ENCODE peak calls at places on chromosomes 1 and 21, in ten cellular contexts. A, M, X, G, F, W, D, Q, C and B are unnamed samples. For H3K4me1, the result is how much of the 10 kb centered on the place peaks cover.

GRCh38 chr1:97379387-97380075 is 541.3 kb downstream of the DPYD start:
- DNase-seq in A (no peak), M (no peak), X (peak), G (no peak), F (no peak), W (no peak), D (no peak), Q (no peak), C (no peak), B (no peak)

GRCh38 chr1:3868464-3869006 is 11.3 kb downstream of the DFFB start:
- DNase-seq in A (no peak), M (no peak), X (no peak), G (no peak), F (no peak), W (no peak), D (no peak), Q (no peak), C (no peak), B (no peak)

GRCh38 chr1:13228343-13228781 is 2.4 kb upstream of the PRAMEF18 start:
- DNase-seq in A (no peak), M (no peak), X (no peak), G (peak), F (peak), W (peak), D (peak), Q (peak), C (peak), B (peak)

GRCh38 chr21:36966846-36967657 is 583 bp upstream of the HLCS start:
- DNase-seq in A (no peak), M (no peak), X (no peak), G (peak), F (no peak), W (no peak), D (peak), Q (no peak), C (peak), B (no peak)

GRCh38 chr1:157363660-157364140 is 188.6 kb downstream of the FCRL5 start:
- DNase-seq in A (no peak), M (no peak), X (peak), G (peak), F (no peak), W (peak), D (no peak), Q (peak), C (peak), B (no peak)

GRCh38 chr21:17900281-17900989 is 81.3 kb upstream of the C21orf91 start:
- DNase-seq in A (no peak), M (no peak), X (no peak), G (peak), F (peak), W (no peak), D (no peak), Q (no peak), C (no peak), B (no peak)

GRCh38 chr1:153567621-153568366 is 2.1 kb upstream of the S100A2 start:
- DNase-seq in A (no peak), M (no peak), X (peak), G (no peak), F (no peak), W (peak), D (no peak), Q (no peak), C (no peak), B (no peak)

GRCh38 chr1:30505853-30506784 is 217.3 kb downstream of the MATN1 start:
- DNase-seq in A (no peak), M (no peak), X (no peak), G (no peak), F (no peak), W (no peak), D (no peak), Q (peak), C (no peak), B (no peak)

GRCh38 chr1:12188115-12188514 is 21.3 kb downstream of the TNFRSF1B start:
- DNase-seq in A (no peak), M (no peak), X (peak), G (no peak), F (no peak), W (no peak), D (no peak), Q (no peak), C (no peak), B (no peak)

GRCh38 chr1:161201828-161202712 is at the start of gene NDUFS2:
- DNase-seq in A (peak), M (peak), X (peak), G (peak), F (peak), W (peak), D (peak), Q (peak), C (peak), B (peak)

GRCh38 chr21:41508415-41509205 is 652 bp upstream of the TMPRSS2 start:
- DNase-seq in A (peak), M (no peak), X (no peak), G (no peak), F (no peak), W (no peak), D (peak), Q (no peak), C (no peak), B (no peak)

GRCh38 chr1:198168180-198168579 is 11.4 kb downstream of the NEK7 start:
- DNase-seq in A (no peak), M (no peak), X (peak), G (no peak), F (no peak), W (no peak), D (no peak), Q (no peak), C (no peak), B (no peak)

GRCh38 chr1:206508956-206509355 is 1.6 kb downstream of the RASSF5 start:
- DNase-seq in A (peak), M (no peak), X (peak), G (no peak), F (no peak), W (no peak), D (peak), Q (peak), C (peak), B (peak)

GRCh38 chr21:31509108-31510017 is 150.1 kb upstream of the SOD1 start:
- DNase-seq in A (no peak), M (no peak), X (no peak), G (no peak), F (no peak), W (peak), D (no peak), Q (no peak), C (peak), B (no peak)

GRCh38 chr1:244010191-244010590 is 40.9 kb upstream of the ZBTB18 start:
- DNase-seq in A (no peak), M (no peak), X (peak), G (no peak), F (no peak), W (peak), D (no peak), Q (no peak), C (no peak), B (no peak)

GRCh38 chr1:185016880-185017279 is 28.5 kb upstream of the RNF2 start:
- DNase-seq in A (no peak), M (no peak), X (peak), G (no peak), F (no peak), W (peak), D (no peak), Q (no peak), C (no peak), B (no peak)

GRCh38 chr1:87463917-87464565 is 135.4 kb downstream of the LMO4 start:
- DNase-seq in A (no peak), M (no peak), X (no peak), G (no peak), F (no peak), W (no peak), D (no peak), Q (no peak), C (peak), B (no peak)

GRCh38 chr1:6503884-6504602 is 12.6 kb upstream of the PLEKHG5 start:
- DNase-seq in A (no peak), M (peak), X (no peak), G (no peak), F (no peak), W (no peak), D (peak), Q (no peak), C (no peak), B (no peak)

GRCh38 chr1:6504887-6505286 is 13.4 kb upstream of the PLEKHG5 start:
- DNase-seq in A (no peak), M (no peak), X (no peak), G (no peak), F (no peak), W (no peak), D (no peak), Q (no peak), C (no peak), B (no peak)

GRCh38 chr1:6501414-6501813 is 9.9 kb upstream of the PLEKHG5 start:
- DNase-seq in A (no peak), M (no peak), X (no peak), G (no peak), F (no peak), W (no peak), D (no peak), Q (no peak), C (no peak), B (no peak)

GRCh38 chr1:6500446-6501406 is 9.3 kb upstream of the PLEKHG5 start:
- DNase-seq in A (no peak), M (peak), X (no peak), G (peak), F (no peak), W (no peak), D (peak), Q (no peak), C (no peak), B (no peak)

GRCh38 chr1:6502000-6502891 is 10.8 kb upstream of the PLEKHG5 start:
- DNase-seq in A (no peak), M (peak), X (no peak), G (peak), F (peak), W (no peak), D (peak), Q (peak), C (no peak), B (peak)
- H3K27ac ChIP-seq in A (no peak), M (no peak), X (no peak), G (no peak), F (peak), W (no peak), D (no peak), Q (no peak), C (no peak), B (peak)

GRCh38 chr1:155172732-155173477 is at the start of gene KRTCAP2:
- DNase-seq in A (peak), M (peak), X (peak), G (peak), F (peak), W (peak), D (peak), Q (peak), C (peak), B (peak)
- TF ChIP-seq POLR2A in A (peak), M (peak), X (peak), G (no peak), F (peak), W (peak), D (peak), Q (no peak), C (no peak), B (peak)

GRCh38 chr1:77642196-77642595 is 40.3 kb downstream of the ZZZ3 start:
- DNase-seq in A (no peak), M (no peak), X (peak), G (no peak), F (no peak), W (no peak), D (no peak), Q (no peak), C (no peak), B (no peak)
- H3K4me1 ChIP-seq in A (under half), M (under half), X (under half), G (under half), F (under half), W (under half), D (under half), Q (under half), C (under half), B (under half)

GRCh38 chr1:201515895-201516294 is 9.0 kb upstream of the CSRP1 start:
- DNase-seq in A (no peak), M (no peak), X (no peak), G (no peak), F (no peak), W (no peak), D (no peak), Q (no peak), C (no peak), B (no peak)
- H3K27ac ChIP-seq in A (no peak), M (no peak), X (no peak), G (no peak), F (no peak), W (no peak), D (no peak), Q (no peak), C (no peak), B (no peak)

DNA sequence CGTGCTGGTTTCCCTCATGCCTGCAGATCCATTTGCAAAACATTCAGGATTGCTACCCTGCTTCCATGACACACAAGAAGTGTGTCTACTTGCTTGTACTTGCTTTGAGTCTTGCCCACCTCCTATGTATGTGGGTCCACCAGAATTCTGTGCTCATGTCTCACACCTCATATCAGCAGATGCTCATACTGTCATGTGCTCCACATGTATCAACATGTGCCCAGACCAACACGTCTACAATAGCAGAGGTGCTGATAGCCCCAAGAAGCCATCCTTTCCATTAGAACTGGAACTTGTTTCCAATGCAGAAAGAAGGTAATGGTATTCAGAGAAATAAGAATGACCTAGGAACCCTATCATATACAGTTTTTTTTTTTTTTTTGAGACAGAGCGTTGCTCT is 27.9 kb upstream of the MYOC start:
- DNase-seq in A (no peak), M (no peak), X (no peak), G (no peak), F (no peak), W (no peak), D (no peak), Q (no peak), C (no peak), B (no peak)
- TF ChIP-seq POLR2A in A (no peak), M (no peak), X (no peak), G (no peak), F (no peak), W (no peak), D (no peak), Q (no peak), C (no peak), B (no peak)

DNA sequence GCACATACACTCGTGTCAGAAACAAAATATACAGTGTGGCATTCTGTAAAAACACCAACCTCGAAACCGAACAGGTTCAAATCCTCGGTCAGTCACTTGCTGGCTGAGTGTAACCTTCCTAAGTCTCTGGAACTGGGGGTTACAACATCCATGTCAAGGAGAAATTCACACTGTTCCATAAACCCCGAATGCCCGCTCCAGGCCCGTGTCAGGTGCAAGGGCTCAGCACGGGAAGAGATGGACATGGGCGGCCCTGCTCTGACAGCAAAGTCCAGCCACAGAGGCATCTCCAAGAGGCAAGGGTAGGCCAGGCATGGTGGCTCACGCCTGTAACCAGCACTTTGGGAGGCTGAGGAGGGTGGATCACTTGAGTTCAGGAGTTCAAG is 79.5 kb downstream of the SLC66A1 start:
- DNase-seq in A (no peak), M (no peak), X (no peak), G (no peak), F (no peak), W (no peak), D (no peak), Q (no peak), C (no peak), B (no peak)
- H3K4me1 ChIP-seq in A (under half), M (half or more), X (under half), G (under half), F (half or more), W (under half), D (under half), Q (under half), C (half or more), B (under half)

GRCh38 chr1:7366286-7366954 is 404.7 kb upstream of the VAMP3 start:
- DNase-seq in A (no peak), M (no peak), X (no peak), G (no peak), F (peak), W (no peak), D (no peak), Q (no peak), C (no peak), B (no peak)

GRCh38 chr1:7360526-7360925 is 410.6 kb upstream of the VAMP3 start:
- DNase-seq in A (no peak), M (no peak), X (no peak), G (no peak), F (peak), W (no peak), D (no peak), Q (no peak), C (no peak), B (no peak)

GRCh38 chr1:7363481-7363880 is 407.6 kb upstream of the VAMP3 start:
- DNase-seq in A (no peak), M (no peak), X (no peak), G (no peak), F (peak), W (no peak), D (no peak), Q (no peak), C (no peak), B (no peak)

GRCh38 chr1:7365706-7366105 is 405.4 kb upstream of the VAMP3 start:
- DNase-seq in A (no peak), M (no peak), X (no peak), G (no peak), F (peak), W (no peak), D (no peak), Q (no peak), C (no peak), B (no peak)

DNA sequence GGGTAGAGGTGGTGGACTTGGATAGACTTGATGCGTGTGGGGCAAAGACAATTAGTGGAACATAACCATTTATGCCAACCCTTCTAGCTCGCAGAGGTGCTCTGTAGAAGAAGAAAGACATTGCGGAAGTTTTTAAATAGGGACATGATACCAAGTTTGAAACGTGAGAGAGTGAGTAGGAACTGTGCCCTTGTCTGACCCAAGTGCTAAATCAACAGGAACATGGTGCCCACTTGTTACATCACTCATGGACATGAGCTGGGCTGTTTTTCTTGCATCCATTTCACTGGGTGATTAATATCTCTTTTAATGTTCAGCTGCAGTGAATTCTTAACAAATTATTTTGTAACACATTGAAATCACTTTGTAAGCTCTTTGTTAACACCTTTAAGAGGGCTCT is 408.1 kb upstream of the VAMP3 start:
- DNase-seq in A (no peak), M (no peak), X (no peak), G (no peak), F (no peak), W (no peak), D (no peak), Q (no peak), C (no peak), B (no peak)
- H3K27ac ChIP-seq in A (no peak), M (no peak), X (no peak), G (no peak), F (peak), W (no peak), D (no peak), Q (no peak), C (no peak), B (no peak)

DNA sequence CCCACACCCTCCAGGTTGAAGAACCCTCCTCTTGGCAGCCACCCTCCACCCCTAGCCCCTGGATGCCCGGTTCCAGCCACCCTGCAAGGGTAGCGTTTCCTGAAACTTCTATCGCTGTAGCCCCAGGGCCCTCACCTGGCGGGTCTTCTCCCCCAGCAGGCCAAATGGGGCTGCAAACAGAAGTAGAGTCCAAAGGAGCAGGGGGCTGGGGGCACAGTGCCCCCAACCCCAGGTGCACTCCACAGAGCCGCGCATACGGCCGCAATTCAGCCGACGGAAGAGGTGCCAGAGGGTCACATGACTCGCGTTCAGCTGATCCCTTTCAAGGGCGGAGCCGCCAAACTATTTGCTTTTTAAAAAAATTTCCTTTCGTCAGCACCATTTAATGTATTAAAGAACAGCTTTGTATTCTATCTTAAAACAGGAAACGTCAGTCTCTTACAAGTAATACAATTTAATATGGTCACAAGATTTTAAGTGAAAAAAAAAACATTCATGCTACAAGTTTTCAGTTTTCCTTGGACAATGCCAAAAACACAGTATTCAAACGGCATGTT is at the start of gene GLMP:
- DNase-seq in A (peak), M (peak), X (peak), G (peak), F (peak), W (peak), D (peak), Q (peak), C (peak), B (peak)
- TF ChIP-seq POLR2A in A (no peak), M (no peak), X (no peak), G (no peak), F (no peak), W (peak), D (no peak), Q (no peak), C (no peak), B (no peak)